ENCODE peak calls at places on chromosome 15, in nine cellular contexts. One of them, this sample, is unnamed.
A peak's percentile ranks its signal among the peaks of the same experiment; 100 is the strongest.

GRCh38 chr15:84570164-84570692 is 30.6 kb upstream of the ZSCAN2 start:
- DNase-seq in AG10803: peak; percentile 55
- DNase-seq in heart right ventricle: peak; percentile 42
- DNase-seq in MM.1S: peak; percentile 46
- DNase-seq in PC-9: no peak
- DNase-seq in neural progenitor cell: peak; percentile 33
- DNase-seq in brain microvascular endothelial cell: no peak
- DNase-seq in IMR-90: no peak
- DNase-seq in fibroblast of lung: peak; percentile 27
- DNase-seq in this sample: no peak

GRCh38 chr15:49225572-49226281 is 55.7 kb downstream of the GALK2 start:
- DNase-seq in brain microvascular endothelial cell: peak; percentile 43
- DNase-seq in fibroblast of lung: peak; percentile 30
- DNase-seq in MM.1S: no peak
- DNase-seq in IMR-90: peak; percentile 60
- DNase-seq in AG10803: no peak
- DNase-seq in neural progenitor cell: peak; percentile 77
- DNase-seq in heart right ventricle: no peak
- DNase-seq in PC-9: no peak
- DNase-seq in this sample: no peak

GRCh38 chr15:82158811-82159210 is 103.7 kb downstream of the EFL1 start:
- DNase-seq in AG10803: no peak
- DNase-seq in PC-9: no peak
- DNase-seq in neural progenitor cell: no peak
- DNase-seq in brain microvascular endothelial cell: no peak
- DNase-seq in IMR-90: no peak
- DNase-seq in fibroblast of lung: peak; percentile 49
- DNase-seq in heart right ventricle: no peak
- DNase-seq in MM.1S: no peak
- DNase-seq in this sample: no peak

GRCh38 chr15:69585937-69586336 is 133.3 kb downstream of the RPLP1 start:
- DNase-seq in brain microvascular endothelial cell: no peak
- DNase-seq in PC-9: no peak
- DNase-seq in heart right ventricle: no peak
- DNase-seq in neural progenitor cell: peak; percentile 19
- DNase-seq in AG10803: no peak
- DNase-seq in IMR-90: no peak
- DNase-seq in fibroblast of lung: no peak
- DNase-seq in MM.1S: no peak
- DNase-seq in this sample: no peak

GRCh38 chr15:90138071-90138833 is 36.0 kb upstream of the IDH2 start:
- DNase-seq in heart right ventricle: peak; percentile 28
- DNase-seq in IMR-90: no peak
- DNase-seq in MM.1S: no peak
- DNase-seq in neural progenitor cell: no peak
- DNase-seq in brain microvascular endothelial cell: no peak
- DNase-seq in AG10803: no peak
- DNase-seq in PC-9: no peak
- DNase-seq in fibroblast of lung: no peak
- DNase-seq in this sample: no peak

GRCh38 chr15:81526029-81526428 is 152.0 kb upstream of the TMC3 start:
- DNase-seq in heart right ventricle: no peak
- DNase-seq in brain microvascular endothelial cell: no peak
- DNase-seq in IMR-90: no peak
- DNase-seq in PC-9: no peak
- DNase-seq in neural progenitor cell: no peak
- DNase-seq in MM.1S: no peak
- DNase-seq in AG10803: no peak
- DNase-seq in fibroblast of lung: no peak
- DNase-seq in this sample: no peak

GRCh38 chr15:68047826-68048225 is 6.3 kb upstream of the PIAS1 start:
- DNase-seq in PC-9: no peak
- DNase-seq in MM.1S: no peak
- DNase-seq in IMR-90: no peak
- DNase-seq in neural progenitor cell: no peak
- DNase-seq in heart right ventricle: no peak
- DNase-seq in AG10803: no peak
- DNase-seq in brain microvascular endothelial cell: no peak
- DNase-seq in fibroblast of lung: no peak
- DNase-seq in this sample: no peak

GRCh38 chr15:79978694-79979519 is 7.9 kb upstream of the BCL2A1 start:
- DNase-seq in IMR-90: peak; percentile 89
- DNase-seq in heart right ventricle: no peak
- DNase-seq in brain microvascular endothelial cell: peak; percentile 7
- DNase-seq in fibroblast of lung: peak; percentile 60
- DNase-seq in AG10803: peak; percentile 85
- DNase-seq in neural progenitor cell: no peak
- DNase-seq in PC-9: no peak
- DNase-seq in MM.1S: no peak
- DNase-seq in this sample: peak; percentile 57

GRCh38 chr15:77865106-77865630 is 212.3 kb downstream of the TBC1D2B start:
- DNase-seq in MM.1S: no peak
- DNase-seq in brain microvascular endothelial cell: no peak
- DNase-seq in heart right ventricle: no peak
- DNase-seq in fibroblast of lung: no peak
- DNase-seq in IMR-90: no peak
- DNase-seq in AG10803: no peak
- DNase-seq in neural progenitor cell: no peak
- DNase-seq in PC-9: no peak
- DNase-seq in this sample: no peak

GRCh38 chr15:32732574-32733157 is 14.9 kb downstream of the GREM1 start:
- DNase-seq in neural progenitor cell: no peak
- DNase-seq in PC-9: no peak
- DNase-seq in IMR-90: no peak
- DNase-seq in brain microvascular endothelial cell: no peak
- DNase-seq in heart right ventricle: no peak
- DNase-seq in AG10803: no peak
- DNase-seq in fibroblast of lung: no peak
- DNase-seq in MM.1S: no peak
- DNase-seq in this sample: no peak
- H3K4me3 ChIP-seq in neural progenitor cell: no peak overlapping the region
- H3K4me3 ChIP-seq in PC-9: no peak overlapping the region
- H3K4me3 ChIP-seq in IMR-90: no peak overlapping the region
- H3K4me3 ChIP-seq in brain microvascular endothelial cell: no peak overlapping the region
- H3K4me3 ChIP-seq in heart right ventricle: no peak overlapping the region
- H3K4me3 ChIP-seq in AG10803: no peak overlapping the region
- H3K4me3 ChIP-seq in fibroblast of lung: no peak overlapping the region
- H3K4me3 ChIP-seq in MM.1S: no peak overlapping the region
- H3K4me3 ChIP-seq in this sample: no peak overlapping the region

GRCh38 chr15:96466548-96466947 is 136.0 kb downstream of the NR2F2 start:
- DNase-seq in neural progenitor cell: no peak
- DNase-seq in fibroblast of lung: no peak
- DNase-seq in AG10803: no peak
- DNase-seq in IMR-90: no peak
- DNase-seq in heart right ventricle: no peak
- DNase-seq in brain microvascular endothelial cell: no peak
- DNase-seq in PC-9: no peak
- DNase-seq in MM.1S: no peak
- DNase-seq in this sample: no peak

GRCh38 chr15:96460106-96460505 is 129.6 kb downstream of the NR2F2 start:
- DNase-seq in brain microvascular endothelial cell: no peak
- DNase-seq in PC-9: no peak
- DNase-seq in MM.1S: no peak
- DNase-seq in AG10803: no peak
- DNase-seq in neural progenitor cell: no peak
- DNase-seq in heart right ventricle: no peak
- DNase-seq in IMR-90: no peak
- DNase-seq in fibroblast of lung: no peak
- DNase-seq in this sample: no peak

GRCh38 chr15:96457852-96458251 is 127.4 kb downstream of the NR2F2 start:
- DNase-seq in neural progenitor cell: no peak
- DNase-seq in PC-9: no peak
- DNase-seq in MM.1S: no peak
- DNase-seq in heart right ventricle: no peak
- DNase-seq in brain microvascular endothelial cell: no peak
- DNase-seq in fibroblast of lung: no peak
- DNase-seq in IMR-90: peak; percentile 44
- DNase-seq in AG10803: no peak
- DNase-seq in this sample: no peak

GRCh38 chr15:96463376-96463775 is 132.9 kb downstream of the NR2F2 start:
- DNase-seq in PC-9: no peak
- DNase-seq in fibroblast of lung: no peak
- DNase-seq in brain microvascular endothelial cell: no peak
- DNase-seq in neural progenitor cell: no peak
- DNase-seq in AG10803: no peak
- DNase-seq in IMR-90: no peak
- DNase-seq in heart right ventricle: no peak
- DNase-seq in MM.1S: no peak
- DNase-seq in this sample: no peak

GRCh38 chr15:96462768-96463167 is 132.3 kb downstream of the NR2F2 start:
- DNase-seq in AG10803: peak; percentile 1
- DNase-seq in PC-9: no peak
- DNase-seq in brain microvascular endothelial cell: no peak
- DNase-seq in fibroblast of lung: no peak
- DNase-seq in neural progenitor cell: no peak
- DNase-seq in MM.1S: no peak
- DNase-seq in IMR-90: peak; percentile 15
- DNase-seq in heart right ventricle: no peak
- DNase-seq in this sample: no peak
- TF ChIP-seq CTCF in AG10803: peak; percentile 34
- TF ChIP-seq CTCF in PC-9: peak; percentile 34
- TF ChIP-seq CTCF in brain microvascular endothelial cell: peak; percentile 33
- TF ChIP-seq CTCF in fibroblast of lung: peak; percentile 52
- TF ChIP-seq CTCF in neural progenitor cell: no peak
- TF ChIP-seq CTCF in MM.1S: no peak
- TF ChIP-seq CTCF in IMR-90: peak; percentile 43
- TF ChIP-seq CTCF in heart right ventricle: peak; percentile 32
- TF ChIP-seq CTCF in this sample: no peak

DNA sequence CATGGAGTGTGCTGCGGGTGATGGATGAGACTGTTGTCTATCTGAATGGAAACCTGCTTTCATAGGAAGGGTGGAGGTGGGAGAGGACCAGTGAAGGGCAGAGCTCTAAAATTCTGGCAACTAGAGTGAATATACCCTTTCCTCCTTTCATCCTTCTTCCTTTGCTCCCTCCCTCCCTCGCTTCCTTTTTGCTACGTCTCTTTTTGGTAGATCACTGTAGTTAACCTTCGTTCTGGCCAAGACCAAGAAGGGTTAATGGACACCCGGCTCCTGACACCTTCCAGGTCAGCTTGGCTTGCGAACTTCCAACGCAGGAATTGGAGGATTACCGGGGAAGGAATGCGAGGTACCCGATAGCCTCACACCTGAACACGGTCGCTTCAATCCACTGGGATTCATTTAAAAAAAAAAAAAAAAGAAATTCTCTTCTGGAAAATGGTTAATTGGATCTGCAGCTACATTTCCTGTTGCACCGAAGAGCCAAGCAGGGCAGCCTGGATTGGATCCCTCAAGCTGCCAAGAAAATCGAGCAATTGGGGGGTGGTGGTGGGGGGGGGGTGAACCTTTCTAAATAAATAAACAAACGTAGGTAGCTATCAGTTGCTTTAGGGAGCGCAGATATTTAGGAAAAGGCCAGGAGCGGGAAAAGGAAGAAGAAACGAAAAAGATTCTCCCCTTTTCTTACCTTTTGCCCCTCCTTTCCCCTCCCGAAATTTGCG is 9.6 kb upstream of the NR2F2 start:
- DNase-seq in PC-9: no peak
- DNase-seq in IMR-90: no peak
- DNase-seq in brain microvascular endothelial cell: no peak
- DNase-seq in AG10803: no peak
- DNase-seq in fibroblast of lung: peak; percentile 42
- DNase-seq in heart right ventricle: no peak
- DNase-seq in neural progenitor cell: peak; percentile 23
- DNase-seq in MM.1S: no peak
- DNase-seq in this sample: no peak
- H3K4me3 ChIP-seq in PC-9: no peak overlapping the region
- H3K4me3 ChIP-seq in IMR-90: no peak overlapping the region
- H3K4me3 ChIP-seq in brain microvascular endothelial cell: peak overlapping the region; percentile 56
- H3K4me3 ChIP-seq in AG10803: peak overlapping the region; percentile 47
- H3K4me3 ChIP-seq in fibroblast of lung: peak overlapping the region; percentile 65
- H3K4me3 ChIP-seq in heart right ventricle: peak overlapping the region; percentile 50
- H3K4me3 ChIP-seq in neural progenitor cell: peak overlapping the region; percentile 74
- H3K4me3 ChIP-seq in MM.1S: peak overlapping the region; percentile 60
- H3K4me3 ChIP-seq in this sample: peak overlapping the region; percentile 34

GRCh38 chr15:50236433-50236832 is 29.1 kb downstream of the HDC start:
- DNase-seq in MM.1S: no peak
- DNase-seq in AG10803: no peak
- DNase-seq in heart right ventricle: no peak
- DNase-seq in neural progenitor cell: no peak
- DNase-seq in IMR-90: no peak
- DNase-seq in brain microvascular endothelial cell: no peak
- DNase-seq in PC-9: no peak
- DNase-seq in fibroblast of lung: no peak
- DNase-seq in this sample: no peak

GRCh38 chr15:50244959-50245624 is 20.4 kb downstream of the HDC start:
- DNase-seq in AG10803: no peak
- DNase-seq in brain microvascular endothelial cell: no peak
- DNase-seq in IMR-90: no peak
- DNase-seq in fibroblast of lung: no peak
- DNase-seq in MM.1S: no peak
- DNase-seq in neural progenitor cell: no peak
- DNase-seq in PC-9: no peak
- DNase-seq in heart right ventricle: no peak
- DNase-seq in this sample: no peak

GRCh38 chr15:50238263-50238662 is 27.3 kb downstream of the HDC start:
- DNase-seq in IMR-90: no peak
- DNase-seq in fibroblast of lung: no peak
- DNase-seq in PC-9: no peak
- DNase-seq in heart right ventricle: no peak
- DNase-seq in brain microvascular endothelial cell: no peak
- DNase-seq in MM.1S: no peak
- DNase-seq in neural progenitor cell: no peak
- DNase-seq in AG10803: no peak
- DNase-seq in this sample: no peak

GRCh38 chr15:50244153-50244552 is 21.4 kb downstream of the HDC start:
- DNase-seq in heart right ventricle: no peak
- DNase-seq in neural progenitor cell: no peak
- DNase-seq in MM.1S: no peak
- DNase-seq in PC-9: no peak
- DNase-seq in brain microvascular endothelial cell: no peak
- DNase-seq in fibroblast of lung: no peak
- DNase-seq in IMR-90: no peak
- DNase-seq in AG10803: no peak
- DNase-seq in this sample: no peak

DNA sequence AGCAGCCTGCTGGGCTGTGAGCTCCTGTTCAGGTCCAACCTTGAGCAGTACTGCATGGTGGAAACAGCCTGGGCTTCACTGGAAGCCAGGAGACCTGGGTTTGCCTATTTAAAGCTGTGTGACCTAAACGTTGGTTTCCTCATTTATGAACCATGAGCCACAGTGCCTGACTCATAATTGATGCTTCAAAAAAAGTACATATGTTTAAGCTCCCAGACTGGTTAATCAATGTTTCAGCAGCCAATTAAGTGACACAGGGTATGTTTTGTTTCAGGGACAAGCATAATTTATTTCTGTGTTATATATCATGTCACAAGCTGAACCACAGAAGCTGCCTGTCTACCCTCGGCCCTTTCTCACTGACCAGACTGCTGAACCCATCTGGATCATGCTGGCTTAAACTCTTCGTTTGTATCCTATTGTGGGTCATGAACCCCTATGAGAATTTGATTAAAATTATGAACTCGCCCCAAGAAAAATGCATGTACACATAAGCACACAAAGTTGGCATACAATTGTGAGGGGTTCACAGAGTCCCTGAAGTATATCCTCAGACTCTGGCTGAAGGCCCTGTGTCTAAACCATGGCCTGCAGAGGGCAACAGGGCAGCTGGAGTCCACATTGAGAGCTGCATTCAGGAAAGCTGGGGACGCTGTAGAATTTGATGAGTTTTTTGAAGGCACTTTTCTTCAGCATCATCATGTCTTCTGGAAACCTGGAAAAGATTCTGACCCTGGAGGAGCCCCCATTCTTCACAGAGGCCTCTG is 23.7 kb downstream of the HDC start:
- DNase-seq in fibroblast of lung: peak; percentile 73
- DNase-seq in MM.1S: no peak
- DNase-seq in AG10803: peak; percentile 58
- DNase-seq in IMR-90: peak; percentile 70
- DNase-seq in brain microvascular endothelial cell: peak; percentile 26
- DNase-seq in heart right ventricle: no peak
- DNase-seq in PC-9: peak; percentile 69
- DNase-seq in neural progenitor cell: no peak
- DNase-seq in this sample: peak; percentile 12
- TF ChIP-seq CTCF in fibroblast of lung: no peak
- TF ChIP-seq CTCF in MM.1S: no peak
- TF ChIP-seq CTCF in AG10803: peak; percentile 11
- TF ChIP-seq CTCF in IMR-90: no peak
- TF ChIP-seq CTCF in brain microvascular endothelial cell: peak; percentile 6
- TF ChIP-seq CTCF in heart right ventricle: no peak
- TF ChIP-seq CTCF in PC-9: no peak
- TF ChIP-seq CTCF in neural progenitor cell: no peak
- TF ChIP-seq CTCF in this sample: no peak

This sample was measured in AG04449.